ENCODE peak calls at places on chromosomes 12 and 14, in four cellular contexts. One of them, this sample, is unnamed.

GRCh38 chr14:24692382-24693352 is 58.7 kb upstream of the GZMB start:
- DNase-seq in activated T-helper 1 cell treated with anti-CD3 and anti-CD28 coated beads, Interleukin-2, amount 50 U/mL, for 16 hours: peak; percentile 13
- DNase-seq in activated naive CD4-positive, alpha-beta T cell treated with anti-CD3 and anti-CD28 coated beads for 36 hours: peak; percentile 55
- DNase-seq in fibroblast of mammary gland: no peak
- DNase-seq in this sample: no peak

GRCh38 chr12:110921262-110921661 is 883 bp upstream of the MYL2 start:
- DNase-seq in fibroblast of mammary gland: peak; percentile 73
- DNase-seq in activated naive CD4-positive, alpha-beta T cell treated with anti-CD3 and anti-CD28 coated beads for 36 hours: no peak
- DNase-seq in activated T-helper 1 cell treated with anti-CD3 and anti-CD28 coated beads, Interleukin-2, amount 50 U/mL, for 16 hours: no peak
- DNase-seq in this sample: no peak

GRCh38 chr14:50542941-50543418 is 10.6 kb upstream of the MAP4K5 start:
- DNase-seq in fibroblast of mammary gland: peak; percentile 68
- DNase-seq in activated T-helper 1 cell treated with anti-CD3 and anti-CD28 coated beads, Interleukin-2, amount 50 U/mL, for 16 hours: no peak
- DNase-seq in activated naive CD4-positive, alpha-beta T cell treated with anti-CD3 and anti-CD28 coated beads for 36 hours: peak; percentile 54
- DNase-seq in this sample: no peak

GRCh38 chr14:104967414-104968152 is 10.6 kb downstream of the AHNAK2 start:
- DNase-seq in activated T-helper 1 cell treated with anti-CD3 and anti-CD28 coated beads, Interleukin-2, amount 50 U/mL, for 16 hours: no peak
- DNase-seq in activated naive CD4-positive, alpha-beta T cell treated with anti-CD3 and anti-CD28 coated beads for 36 hours: no peak
- DNase-seq in fibroblast of mammary gland: peak; percentile 33
- DNase-seq in this sample: peak; percentile 64

GRCh38 chr14:54420478-54421116 is 20.6 kb downstream of the CNIH1 start:
- DNase-seq in activated naive CD4-positive, alpha-beta T cell treated with anti-CD3 and anti-CD28 coated beads for 36 hours: peak; percentile 37
- DNase-seq in activated T-helper 1 cell treated with anti-CD3 and anti-CD28 coated beads, Interleukin-2, amount 50 U/mL, for 16 hours: no peak
- DNase-seq in fibroblast of mammary gland: peak; percentile 67
- DNase-seq in this sample: no peak

GRCh38 chr14:66514206-66514605 is 6.3 kb downstream of the GPHN start:
- DNase-seq in activated T-helper 1 cell treated with anti-CD3 and anti-CD28 coated beads, Interleukin-2, amount 50 U/mL, for 16 hours: no peak
- DNase-seq in fibroblast of mammary gland: peak; percentile 67
- DNase-seq in activated naive CD4-positive, alpha-beta T cell treated with anti-CD3 and anti-CD28 coated beads for 36 hours: no peak
- DNase-seq in this sample: no peak

GRCh38 chr14:32428149-32428548 is 99.1 kb downstream of the AKAP6 start:
- DNase-seq in activated T-helper 1 cell treated with anti-CD3 and anti-CD28 coated beads, Interleukin-2, amount 50 U/mL, for 16 hours: no peak
- DNase-seq in fibroblast of mammary gland: no peak
- DNase-seq in activated naive CD4-positive, alpha-beta T cell treated with anti-CD3 and anti-CD28 coated beads for 36 hours: no peak
- DNase-seq in this sample: no peak

GRCh38 chr12:24960222-24960855 is 11.4 kb upstream of the BCAT1 start:
- DNase-seq in fibroblast of mammary gland: peak; percentile 69
- DNase-seq in activated naive CD4-positive, alpha-beta T cell treated with anti-CD3 and anti-CD28 coated beads for 36 hours: peak; percentile 76
- DNase-seq in activated T-helper 1 cell treated with anti-CD3 and anti-CD28 coated beads, Interleukin-2, amount 50 U/mL, for 16 hours: no peak
- DNase-seq in this sample: no peak

GRCh38 chr12:42767998-42768397 is 178.5 kb upstream of the PRICKLE1 start:
- DNase-seq in fibroblast of mammary gland: no peak
- DNase-seq in activated naive CD4-positive, alpha-beta T cell treated with anti-CD3 and anti-CD28 coated beads for 36 hours: no peak
- DNase-seq in activated T-helper 1 cell treated with anti-CD3 and anti-CD28 coated beads, Interleukin-2, amount 50 U/mL, for 16 hours: no peak
- DNase-seq in this sample: no peak

GRCh38 chr14:102986810-102987579 is 64.5 kb downstream of the AMN start:
- DNase-seq in activated naive CD4-positive, alpha-beta T cell treated with anti-CD3 and anti-CD28 coated beads for 36 hours: no peak
- DNase-seq in fibroblast of mammary gland: peak; percentile 81
- DNase-seq in activated T-helper 1 cell treated with anti-CD3 and anti-CD28 coated beads, Interleukin-2, amount 50 U/mL, for 16 hours: no peak
- DNase-seq in this sample: no peak